ENCODE peak calls at places on chromosomes 3 and 15, in four cellular contexts. One of them, this sample, is unnamed.

GRCh38 chr3:38117163-38117716 is 19.7 kb downstream of the ACAA1 start:
- DNase-seq in effector memory CD4-positive, alpha-beta T cell: no peak
- DNase-seq in aorta: peak; percentile 68
- DNase-seq in PC-9: no peak
- DNase-seq in this sample: no peak

GRCh38 chr3:27696906-27697305 is 25.2 kb downstream of the EOMES start:
- DNase-seq in aorta: no peak
- DNase-seq in PC-9: no peak
- DNase-seq in effector memory CD4-positive, alpha-beta T cell: no peak
- DNase-seq in this sample: peak; percentile 63

GRCh38 chr15:39976291-39977274 is 42.7 kb downstream of the EIF2AK4 start:
- DNase-seq in effector memory CD4-positive, alpha-beta T cell: peak; percentile 5
- DNase-seq in aorta: peak; percentile 89
- DNase-seq in PC-9: no peak
- DNase-seq in this sample: no peak

GRCh38 chr3:141407817-141408216 is 39.5 kb downstream of the ZBTB38 start:
- DNase-seq in effector memory CD4-positive, alpha-beta T cell: no peak
- DNase-seq in aorta: no peak
- DNase-seq in PC-9: no peak
- DNase-seq in this sample: no peak

GRCh38 chr15:70375006-70375409 is 277.3 kb upstream of the TLE3 start:
- DNase-seq in effector memory CD4-positive, alpha-beta T cell: no peak
- DNase-seq in PC-9: peak; percentile 80
- DNase-seq in aorta: peak; percentile 86
- DNase-seq in this sample: peak; percentile 40

GRCh38 chr3:112557980-112558379 is 3.8 kb downstream of the ATG3 start:
- DNase-seq in PC-9: no peak
- DNase-seq in effector memory CD4-positive, alpha-beta T cell: no peak
- DNase-seq in aorta: no peak
- DNase-seq in this sample: no peak

GRCh38 chr15:29704950-29705597 is 117.2 kb downstream of the TJP1 start:
- DNase-seq in effector memory CD4-positive, alpha-beta T cell: no peak
- DNase-seq in PC-9: no peak
- DNase-seq in aorta: no peak
- DNase-seq in this sample: no peak

GRCh38 chr15:72474466-72474911 is 359 bp downstream of the ARIH1 start:
- DNase-seq in aorta: no peak
- DNase-seq in effector memory CD4-positive, alpha-beta T cell: peak; percentile 29
- DNase-seq in PC-9: no peak
- DNase-seq in this sample: no peak

GRCh38 chr3:124810970-124811369 is 76.2 kb downstream of the ITGB5 start:
- DNase-seq in effector memory CD4-positive, alpha-beta T cell: no peak
- DNase-seq in aorta: no peak
- DNase-seq in PC-9: no peak
- DNase-seq in this sample: no peak

GRCh38 chr3:23923786-23924185 is 6.9 kb downstream of the RPL15 start:
- DNase-seq in effector memory CD4-positive, alpha-beta T cell: no peak
- DNase-seq in aorta: no peak
- DNase-seq in PC-9: no peak
- DNase-seq in this sample: no peak

GRCh38 chr15:25909806-25910205 is 46.7 kb upstream of the ATP10A start:
- DNase-seq in PC-9: no peak
- DNase-seq in aorta: no peak
- DNase-seq in effector memory CD4-positive, alpha-beta T cell: no peak
- DNase-seq in this sample: no peak

GRCh38 chr3:129657261-129658046 is 51.0 kb upstream of the PLXND1 start:
- DNase-seq in PC-9: no peak
- DNase-seq in effector memory CD4-positive, alpha-beta T cell: no peak
- DNase-seq in aorta: no peak
- DNase-seq in this sample: no peak

GRCh38 chr15:90232941-90233700 is 620 bp downstream of the CIB1 start:
- DNase-seq in aorta: peak; percentile 84
- DNase-seq in effector memory CD4-positive, alpha-beta T cell: peak; percentile 39
- DNase-seq in PC-9: peak; percentile 79
- DNase-seq in this sample: no peak

GRCh38 chr3:59502806-59503205 is 453.0 kb upstream of the CFAP20DC start:
- DNase-seq in effector memory CD4-positive, alpha-beta T cell: no peak
- DNase-seq in aorta: no peak
- DNase-seq in PC-9: no peak
- DNase-seq in this sample: peak; percentile 64

GRCh38 chr15:32844118-32844711 is 126.4 kb downstream of the GREM1 start:
- DNase-seq in PC-9: no peak
- DNase-seq in effector memory CD4-positive, alpha-beta T cell: no peak
- DNase-seq in aorta: no peak
- DNase-seq in this sample: no peak

GRCh38 chr3:131083190-131083863 is 56.6 kb downstream of the NEK11 start:
- DNase-seq in effector memory CD4-positive, alpha-beta T cell: no peak
- DNase-seq in aorta: peak; percentile 73
- DNase-seq in PC-9: no peak
- DNase-seq in this sample: no peak

GRCh38 chr15:96354731-96355560 is 24.4 kb downstream of the NR2F2 start:
- DNase-seq in PC-9: peak; percentile 30
- DNase-seq in effector memory CD4-positive, alpha-beta T cell: no peak
- DNase-seq in aorta: no peak
- DNase-seq in this sample: no peak

GRCh38 chr15:39887832-39888231 is 32.2 kb downstream of the GPR176 start:
- DNase-seq in PC-9: peak; percentile 14
- DNase-seq in effector memory CD4-positive, alpha-beta T cell: no peak
- DNase-seq in aorta: no peak
- DNase-seq in this sample: peak; percentile 20

GRCh38 chr3:173993299-173993698 is 595.8 kb downstream of the NLGN1 start:
- DNase-seq in effector memory CD4-positive, alpha-beta T cell: no peak
- DNase-seq in aorta: no peak
- DNase-seq in PC-9: no peak
- DNase-seq in this sample: peak; percentile 1

GRCh38 chr15:88266170-88266569 is 9.6 kb upstream of the NTRK3 start:
- DNase-seq in PC-9: no peak
- DNase-seq in aorta: no peak
- DNase-seq in effector memory CD4-positive, alpha-beta T cell: no peak
- DNase-seq in this sample: no peak

GRCh38 chr3:119352235-119352634 is 58.1 kb downstream of the ARHGAP31 start:
- DNase-seq in PC-9: no peak
- DNase-seq in effector memory CD4-positive, alpha-beta T cell: no peak
- DNase-seq in aorta: no peak
- DNase-seq in this sample: peak; percentile 12

DNA sequence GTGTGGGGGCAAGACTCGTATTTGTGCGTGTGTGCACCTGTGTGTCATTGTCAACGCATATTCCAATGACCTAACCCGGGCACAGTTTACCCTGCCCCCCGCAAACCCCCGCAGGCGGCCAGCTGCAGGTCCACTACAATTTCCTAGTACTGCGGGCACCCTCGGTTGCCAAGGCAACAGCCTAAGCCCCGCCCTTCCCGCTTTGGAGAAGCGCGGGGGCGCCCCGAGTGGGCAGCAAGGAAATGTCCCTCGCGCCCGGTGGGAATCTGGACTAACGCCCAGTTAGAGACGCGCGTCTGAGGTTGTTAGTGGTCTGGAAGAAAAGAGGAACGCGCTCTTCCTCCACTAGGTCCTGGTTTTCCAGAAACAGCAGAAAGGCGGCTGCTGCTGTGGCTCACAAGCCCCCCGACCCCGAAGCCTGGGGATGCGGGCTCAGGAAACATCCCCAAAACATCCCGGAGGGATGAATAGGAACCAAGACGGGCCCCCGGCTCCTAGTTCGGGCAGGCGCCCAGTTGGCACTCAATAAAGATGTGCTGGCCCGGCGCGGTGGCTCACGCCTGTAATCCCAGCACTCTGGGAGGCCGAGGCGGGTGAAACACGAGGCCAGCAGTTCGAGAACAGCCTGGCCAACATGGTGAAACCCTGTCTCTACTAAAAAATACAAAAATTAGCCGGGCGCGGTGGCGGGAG is 1.1 kb downstream of the ABHD14A start:
- DNase-seq in aorta: peak; percentile 93
- DNase-seq in effector memory CD4-positive, alpha-beta T cell: no peak
- DNase-seq in PC-9: no peak
- DNase-seq in this sample: no peak
- H3K27ac ChIP-seq in aorta: peak overlapping the region; percentile 25
- H3K27ac ChIP-seq in effector memory CD4-positive, alpha-beta T cell: peak overlapping the region; percentile 64
- H3K27ac ChIP-seq in PC-9: no peak overlapping the region
- H3K27ac ChIP-seq in this sample: no peak overlapping the region

GRCh38 chr3:149506965-149507364 is 32.5 kb downstream of the TM4SF4 start:
- DNase-seq in PC-9: no peak
- DNase-seq in effector memory CD4-positive, alpha-beta T cell: no peak
- DNase-seq in aorta: no peak
- DNase-seq in this sample: no peak

GRCh38 chr3:149510480-149510879 is 36.0 kb downstream of the TM4SF4 start:
- DNase-seq in PC-9: no peak
- DNase-seq in effector memory CD4-positive, alpha-beta T cell: no peak
- DNase-seq in aorta: no peak
- DNase-seq in this sample: no peak

GRCh38 chr3:149507491-149508324 is 33.2 kb downstream of the TM4SF4 start:
- DNase-seq in effector memory CD4-positive, alpha-beta T cell: no peak
- DNase-seq in aorta: no peak
- DNase-seq in PC-9: peak; percentile 12
- DNase-seq in this sample: no peak

GRCh38 chr3:149502438-149502837 is 27.9 kb downstream of the TM4SF4 start:
- DNase-seq in aorta: no peak
- DNase-seq in PC-9: no peak
- DNase-seq in effector memory CD4-positive, alpha-beta T cell: no peak
- DNase-seq in this sample: no peak

DNA sequence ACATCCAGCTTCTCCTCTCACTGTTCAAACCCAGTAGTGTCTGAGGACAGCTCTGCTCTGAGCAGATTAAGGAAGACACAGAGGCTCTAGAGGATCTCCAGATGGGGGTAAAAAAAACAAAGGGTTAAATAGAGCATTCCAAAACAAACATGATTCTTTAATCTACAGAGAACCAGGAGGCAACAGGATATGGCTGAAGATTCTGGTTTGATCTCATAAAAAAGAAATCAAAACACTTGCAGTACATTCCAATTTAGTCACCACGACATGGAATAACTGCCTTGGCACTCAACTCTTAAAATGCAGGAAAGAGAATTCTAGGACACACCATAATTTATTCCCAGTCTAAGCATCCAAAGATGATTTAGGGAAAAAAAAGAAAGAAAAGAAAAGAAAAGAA is 32.0 kb downstream of the TM4SF4 start:
- DNase-seq in aorta: no peak
- DNase-seq in effector memory CD4-positive, alpha-beta T cell: no peak
- DNase-seq in PC-9: no peak
- DNase-seq in this sample: no peak
- H3K27ac ChIP-seq in aorta: peak overlapping the region; percentile 54
- H3K27ac ChIP-seq in effector memory CD4-positive, alpha-beta T cell: no peak overlapping the region
- H3K27ac ChIP-seq in PC-9: no peak overlapping the region
- H3K27ac ChIP-seq in this sample: no peak overlapping the region

DNA sequence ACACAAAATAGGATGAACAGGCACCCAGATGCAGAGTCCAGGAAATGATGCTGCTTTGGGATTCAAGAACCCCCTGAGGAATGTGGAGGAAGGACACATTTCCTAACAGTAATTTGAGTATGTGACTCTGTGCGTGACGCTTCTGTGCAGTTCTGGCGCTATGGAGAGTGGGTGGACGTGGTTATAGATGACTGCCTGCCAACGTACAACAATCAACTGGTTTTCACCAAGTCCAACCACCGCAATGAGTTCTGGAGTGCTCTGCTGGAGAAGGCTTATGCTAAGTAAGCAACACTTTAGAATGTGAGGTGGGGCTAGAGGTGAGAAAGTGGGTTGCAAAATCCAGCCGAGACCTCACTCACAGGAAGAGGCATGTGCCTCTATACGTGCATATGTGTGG is 28.3 kb downstream of the CAPN3 start:
- DNase-seq in effector memory CD4-positive, alpha-beta T cell: no peak
- DNase-seq in aorta: no peak
- DNase-seq in PC-9: no peak
- DNase-seq in this sample: no peak
- H3K27ac ChIP-seq in effector memory CD4-positive, alpha-beta T cell: no peak overlapping the region
- H3K27ac ChIP-seq in aorta: no peak overlapping the region
- H3K27ac ChIP-seq in PC-9: no peak overlapping the region
- H3K27ac ChIP-seq in this sample: no peak overlapping the region

DNA sequence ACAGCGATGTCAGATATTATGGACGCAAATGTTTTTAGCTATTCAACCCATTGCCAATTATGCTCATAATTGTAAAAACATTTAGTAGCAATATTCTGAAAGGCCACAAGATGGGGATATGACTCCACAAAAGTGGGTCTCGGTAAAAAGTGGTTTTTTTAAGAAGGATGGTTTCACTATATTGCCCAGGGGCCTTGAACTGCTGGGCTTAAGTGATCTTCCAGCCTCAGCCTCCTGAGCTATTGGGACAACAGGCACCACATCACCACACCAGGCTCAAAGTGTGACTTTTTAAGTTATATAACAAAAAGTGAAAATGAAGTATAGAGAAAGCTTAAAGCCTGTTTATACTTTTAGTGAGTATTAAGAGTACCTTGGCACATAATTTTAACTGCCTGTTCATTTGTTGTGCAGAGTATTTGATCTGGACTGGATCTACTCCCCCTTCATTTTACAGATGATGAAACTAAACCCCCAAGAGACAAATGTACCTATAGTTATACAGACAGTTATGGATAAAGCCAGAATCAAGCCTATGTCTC is 9.4 kb downstream of the NAA50 start:
- DNase-seq in aorta: no peak
- DNase-seq in PC-9: peak; percentile 15
- DNase-seq in effector memory CD4-positive, alpha-beta T cell: peak; percentile 18
- DNase-seq in this sample: no peak
- H3K27ac ChIP-seq in aorta: no peak overlapping the region
- H3K27ac ChIP-seq in PC-9: peak overlapping the region; percentile 20
- H3K27ac ChIP-seq in effector memory CD4-positive, alpha-beta T cell: no peak overlapping the region
- H3K27ac ChIP-seq in this sample: no peak overlapping the region

This sample was measured in epithelial cell of prostate.